ENCODE peak calls at places on chromosomes 4 and X, in nine cellular contexts. Q, K, D, Y, V, A, J, F and T are unnamed samples.

GRCh38 chr4:11436673-11437072 is 8.0 kb upstream of the HS3ST1 start:
- DNase-seq in Q (peak; percentile 55), K (no peak), D (peak; percentile 53), Y (no peak), V (no peak), A (no peak), J (no peak), F (no peak), T (no peak)

GRCh38 chr4:38025665-38026064 is 65.5 kb downstream of the PTTG2 start:
- DNase-seq in Q (no peak), K (no peak), D (no peak), Y (no peak), V (no peak), A (no peak), J (no peak), F (no peak), T (no peak)

GRCh38 chr4:79682801-79683217 is 274.8 kb upstream of the GK2 start:
- DNase-seq in Q (no peak), K (peak; percentile 41), D (no peak), Y (no peak), V (no peak), A (no peak), J (no peak), F (no peak), T (no peak)

GRCh38 chr4:40576651-40577480 is 52.8 kb downstream of the RBM47 start:
- DNase-seq in Q (peak; percentile 87), K (peak; percentile 96), D (peak; percentile 96), Y (peak; percentile 59), V (peak; percentile 96), A (peak; percentile 82), J (peak; percentile 50), F (peak; percentile 65), T (peak; percentile 79)

GRCh38 chr4:139522457-139522856 is 33.6 kb downstream of the SETD7 start:
- DNase-seq in Q (no peak), K (no peak), D (no peak), Y (no peak), V (no peak), A (no peak), J (no peak), F (no peak), T (no peak)

GRCh38 chrX:153765138-153766079 is 1.4 kb downstream of the PLXNB3 start:
- DNase-seq in Q (no peak), K (peak; percentile 14), D (no peak), Y (peak; percentile 28), V (peak; percentile 21), A (no peak), J (no peak), F (no peak), T (peak; percentile 72)

GRCh38 chr4:103050736-103051436 is 25.7 kb downstream of the SLC9B2 start:
- DNase-seq in Q (no peak), K (peak; percentile 11), D (peak; percentile 47), Y (no peak), V (no peak), A (no peak), J (no peak), F (no peak), T (no peak)

GRCh38 chrX:81261576-81261975 is 59.7 kb downstream of the SH3BGRL start:
- DNase-seq in Q (no peak), K (peak; percentile 84), D (peak; percentile 50), Y (no peak), V (no peak), A (no peak), J (no peak), F (no peak), T (no peak)

GRCh38 chrX:152927858-152928760 is 30.2 kb downstream of the ZNF185 start:
- DNase-seq in Q (no peak), K (no peak), D (no peak), Y (no peak), V (no peak), A (no peak), J (no peak), F (no peak), T (no peak)

GRCh38 chr4:156672924-156673323 is 298.7 kb downstream of the PDGFC start:
- DNase-seq in Q (no peak), K (peak; percentile 90), D (peak; percentile 46), Y (no peak), V (no peak), A (no peak), J (peak; percentile 39), F (no peak), T (no peak)

GRCh38 chr4:78650106-78651021 is 98.8 kb downstream of the ANXA3 start:
- DNase-seq in Q (no peak), K (peak; percentile 89), D (peak; percentile 97), Y (no peak), V (no peak), A (no peak), J (peak; percentile 65), F (no peak), T (no peak)

GRCh38 chr4:162497564-162498167 is 333.9 kb upstream of the FSTL5 start:
- DNase-seq in Q (no peak), K (peak; percentile 29), D (peak; percentile 55), Y (peak; percentile 36), V (peak; percentile 26), A (peak; percentile 27), J (peak; percentile 7), F (no peak), T (no peak)

GRCh38 chr4:1204828-1205591 is 32.6 kb upstream of the SPON2 start:
- DNase-seq in Q (peak; percentile 88), K (no peak), D (no peak), Y (no peak), V (peak; percentile 10), A (no peak), J (no peak), F (peak; percentile 74), T (peak; percentile 68)

GRCh38 chrX:133171962-133172708 is 46.0 kb downstream of the TFDP3 start:
- DNase-seq in Q (no peak), K (no peak), D (peak; percentile 43), Y (peak; percentile 10), V (peak; percentile 5), A (peak; percentile 44), J (no peak), F (no peak), T (no peak)

GRCh38 chr4:87270825-87271224 is 50.4 kb upstream of the KLHL8 start:
- DNase-seq in Q (no peak), K (no peak), D (no peak), Y (no peak), V (no peak), A (no peak), J (no peak), F (no peak), T (no peak)

GRCh38 chrX:13851996-13852695 is 35.3 kb upstream of the GPM6B start:
- DNase-seq in Q (no peak), K (no peak), D (no peak), Y (peak; percentile 40), V (no peak), A (peak; percentile 20), J (no peak), F (no peak), T (no peak)

GRCh38 chr4:33088713-33089112 is 2368.5 kb downstream of the PCDH7 start:
- DNase-seq in Q (no peak), K (no peak), D (no peak), Y (no peak), V (no peak), A (no peak), J (no peak), F (no peak), T (no peak)

GRCh38 chr4:104490096-104490769 is 4.5 kb downstream of the CXXC4 start:
- DNase-seq in Q (peak; percentile 63), K (no peak), D (no peak), Y (peak; percentile 66), V (peak; percentile 33), A (peak; percentile 88), J (no peak), F (no peak), T (no peak)

GRCh38 chr4:113951263-113951662 is 28.2 kb downstream of the ARSJ start:
- DNase-seq in Q (no peak), K (peak; percentile 73), D (no peak), Y (no peak), V (no peak), A (no peak), J (no peak), F (no peak), T (no peak)

GRCh38 chrX:40109288-40110008 is 11.7 kb upstream of the BCOR start:
- DNase-seq in Q (peak; percentile 75), K (peak; percentile 64), D (no peak), Y (no peak), V (peak; percentile 76), A (peak; percentile 71), J (no peak), F (no peak), T (no peak)

GRCh38 chrX:119389854-119390501 is 9.2 kb upstream of the SLC25A43 start:
- DNase-seq in Q (no peak), K (no peak), D (no peak), Y (no peak), V (no peak), A (no peak), J (no peak), F (no peak), T (no peak)
- TF ChIP-seq CTCF in Q (no peak), K (no peak), D (no peak), Y (no peak), V (no peak), A (no peak), J (no peak), F (no peak), T (no peak)

DNA sequence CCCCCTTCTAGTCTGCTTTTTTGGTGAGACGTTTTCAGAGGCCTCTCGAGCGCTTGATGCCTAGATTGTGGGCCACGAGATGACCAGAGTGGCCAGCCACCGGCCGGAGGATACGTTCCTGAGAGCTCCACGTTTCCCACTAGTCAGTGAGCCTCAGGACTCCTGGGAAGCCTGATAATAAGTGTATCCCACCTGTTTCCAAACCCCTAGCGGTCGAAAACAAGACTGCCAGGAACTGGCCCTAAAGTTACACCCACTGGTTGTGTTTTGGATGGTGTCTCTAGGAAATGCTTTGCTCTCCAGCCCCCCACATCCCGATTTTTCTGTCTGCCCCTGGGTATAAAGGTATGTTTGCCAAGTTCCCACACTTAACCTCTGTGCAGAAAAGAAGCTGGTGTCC is 4.6 kb upstream of the RS1 start:
- DNase-seq in Q (no peak), K (peak; percentile 6), D (peak; percentile 9), Y (no peak), V (peak; percentile 8), A (no peak), J (no peak), F (no peak), T (no peak)
- TF ChIP-seq CTCF in Q (no peak), K (peak; percentile 33), D (peak; percentile 39), Y (no peak), V (no peak), A (no peak), J (peak; percentile 20), F (no peak), T (no peak)

GRCh38 chr4:67332627-67333026 is 212.7 kb downstream of the CENPC start:
- DNase-seq in Q (no peak), K (no peak), D (peak; percentile 23), Y (no peak), V (no peak), A (peak; percentile 10), J (no peak), F (no peak), T (no peak)
- TF ChIP-seq CTCF in Q (no peak), K (peak; percentile 25), D (peak; percentile 34), Y (peak; percentile 41), V (no peak), A (peak; percentile 39), J (peak; percentile 50), F (no peak), T (no peak)

GRCh38 chr4:39433878-39434492 is 24.7 kb downstream of the RPL9 start:
- DNase-seq in Q (no peak), K (no peak), D (no peak), Y (no peak), V (no peak), A (no peak), J (no peak), F (no peak), T (no peak)

GRCh38 chr4:39441593-39441992 is 17.1 kb downstream of the RPL9 start:
- DNase-seq in Q (no peak), K (no peak), D (no peak), Y (no peak), V (no peak), A (no peak), J (no peak), F (no peak), T (no peak)

GRCh38 chr4:39435875-39436563 is 22.7 kb downstream of the RPL9 start:
- DNase-seq in Q (no peak), K (no peak), D (no peak), Y (no peak), V (no peak), A (no peak), J (no peak), F (no peak), T (no peak)
- TF ChIP-seq CTCF in Q (no peak), K (peak; percentile 11), D (no peak), Y (peak; percentile 31), V (no peak), A (peak; percentile 25), J (peak; percentile 10), F (no peak), T (no peak)